ENCODE peak calls at places on chromosomes 4 and X, in six cellular contexts. K, T, U, C, J and R are unnamed samples.

GRCh38 chr4:59945716-59946115 is 1254.4 kb upstream of the ADGRL3 start:
- DNase-seq in K (no peak), J (no peak), T (no peak), U (no peak), C (no peak), R (no peak)

GRCh38 chr4:154304679-154305078 is 186.9 kb downstream of the DCHS2 start:
- DNase-seq in T (no peak), K (no peak), J (no peak), U (no peak), C (no peak), R (no peak)

GRCh38 chr4:78749972-78750727 is 26.0 kb upstream of the BMP2K start:
- DNase-seq in K (no peak), T (no peak), C (no peak), U (no peak), J (no peak), R (no peak)

GRCh38 chr4:25949166-25949748 is 35.2 kb downstream of the SMIM20 start:
- DNase-seq in J (peak), T (no peak), K (no peak), C (no peak), U (no peak), R (no peak)

GRCh38 chrX:119025900-119026299 is 46.9 kb upstream of the CT47C1 start:
- DNase-seq in U (no peak), J (no peak), C (no peak), T (no peak), K (no peak), R (no peak)

GRCh38 chr4:141021397-141022194 is 111.7 kb downstream of the RNF150 start:
- DNase-seq in C (no peak), U (no peak), T (no peak), K (no peak), J (no peak), R (no peak)

GRCh38 chrX:47690175-47690574 is 31.2 kb upstream of the UXT start:
- DNase-seq in K (no peak), T (no peak), U (no peak), J (no peak), C (no peak), R (no peak)

GRCh38 chrX:95893632-95894031 is 791.0 kb upstream of the DIAPH2 start:
- DNase-seq in J (no peak), U (no peak), C (no peak), K (no peak), T (no peak), R (no peak)

GRCh38 chr4:68373513-68373912 is 23.6 kb upstream of the YTHDC1 start:
- DNase-seq in J (peak), C (peak), K (peak), T (peak), U (peak), R (peak)

GRCh38 chr4:46442963-46443362 is 53.0 kb upstream of the GABRA2 start:
- DNase-seq in K (no peak), C (no peak), T (no peak), U (no peak), J (no peak), R (no peak)

GRCh38 chrX:36431819-36432218 is 512.3 kb downstream of the CFAP47 start:
- DNase-seq in J (no peak), T (no peak), K (no peak), U (no peak), C (no peak), R (no peak)

GRCh38 chr4:135492439-135492838 is 1290.8 kb upstream of the PABPC4L start:
- DNase-seq in T (no peak), J (no peak), K (no peak), C (no peak), U (no peak), R (no peak)

GRCh38 chrX:1592863-1593201 is 1.4 kb downstream of the AKAP17A start:
- DNase-seq in K (peak), C (no peak), J (no peak), T (no peak), U (no peak), R (peak)

GRCh38 chr4:139859876-139860275 is 194.3 kb downstream of the MGST2 start:
- DNase-seq in C (no peak), T (no peak), J (no peak), U (no peak), K (no peak), R (no peak)

GRCh38 chrX:14903891-14904290 is 30.7 kb downstream of the MOSPD2 start:
- DNase-seq in U (no peak), T (no peak), C (no peak), K (no peak), J (no peak), R (no peak)

GRCh38 chrX:148929686-148930085 is 429.3 kb downstream of the AFF2 start:
- DNase-seq in K (no peak), T (no peak), C (no peak), J (no peak), U (no peak), R (no peak)

GRCh38 chrX:131778269-131779218 is 234.7 kb downstream of the OR13H1 start:
- DNase-seq in K (peak), U (no peak), C (peak), J (peak), T (no peak), R (peak)

GRCh38 chr4:6955261-6955911 is 45.8 kb downstream of the TBC1D14 start:
- DNase-seq in U (peak), T (no peak), J (peak), C (no peak), K (peak), R (no peak)

GRCh38 chr4:6972375-6972650 is 62.7 kb downstream of the TBC1D14 start:
- DNase-seq in T (no peak), J (no peak), C (no peak), K (no peak), U (no peak), R (no peak)

GRCh38 chr4:108168672-108169562 is at the start of gene LEF1:
- DNase-seq in T (no peak), U (peak), K (peak), C (peak), J (peak), R (peak)

GRCh38 chr4:157004279-157005161 is 32.9 kb upstream of the PDGFC start:
- DNase-seq in T (no peak), K (no peak), C (no peak), U (no peak), J (no peak), R (no peak)

GRCh38 chrX:104679175-104679574 is 113.2 kb downstream of the IL1RAPL2 start:
- DNase-seq in U (peak), T (no peak), C (no peak), J (no peak), K (no peak), R (no peak)

GRCh38 chr4:81052119-81053068 is 21.9 kb downstream of the BMP3 start:
- DNase-seq in U (no peak), C (peak), J (peak), K (no peak), T (no peak), R (peak)

GRCh38 chrX:15983034-15983433 is 128.4 kb upstream of the AP1S2 start:
- DNase-seq in K (no peak), J (no peak), U (no peak), T (no peak), C (no peak), R (no peak)

GRCh38 chrX:39821011-39821708 is 276.6 kb downstream of the BCOR start:
- DNase-seq in U (peak), J (no peak), K (no peak), T (no peak), C (peak), R (peak)

GRCh38 chrX:151680805-151681204 is 14.5 kb upstream of the PRRG3 start:
- DNase-seq in U (no peak), K (peak), C (peak), T (peak), J (peak), R (peak)

GRCh38 chrX:43949669-43950068 is 23.5 kb downstream of the NDP start:
- DNase-seq in C (peak), U (peak), J (no peak), T (no peak), K (peak), R (no peak)

GRCh38 chrX:40628506-40628905 is 5.3 kb downstream of the MPC1L start:
- DNase-seq in T (no peak), C (no peak), J (no peak), U (no peak), K (no peak), R (no peak)

GRCh38 chrX:104659037-104659744 is 93.2 kb downstream of the IL1RAPL2 start:
- DNase-seq in J (no peak), U (no peak), T (no peak), C (no peak), K (no peak), R (no peak)

GRCh38 chr4:165828928-165829327 is 44.1 kb upstream of the TLL1 start:
- DNase-seq in J (no peak), U (no peak), C (no peak), T (no peak), K (no peak), R (no peak)

GRCh38 chr4:89737888-89738287 is 99.1 kb downstream of the SNCA start:
- DNase-seq in K (no peak), T (no peak), C (no peak), J (no peak), U (no peak), R (no peak)

GRCh38 chr4:8099981-8100464 is 58.6 kb downstream of the ABLIM2 start:
- DNase-seq in T (no peak), U (peak), K (peak), C (no peak), J (no peak), R (no peak)

GRCh38 chrX:40175416-40176255 is 77.9 kb upstream of the BCOR start:
- DNase-seq in U (peak), T (peak), K (peak), J (peak), C (peak), R (peak)

GRCh38 chrX:48761674-48762471 is at the start of gene GLOD5:
- DNase-seq in U (no peak), C (no peak), T (no peak), K (no peak), J (peak), R (peak)

GRCh38 chr4:112361181-112361791 is 64.1 kb downstream of the ALPK1 start:
- DNase-seq in J (no peak), U (no peak), T (no peak), C (no peak), K (no peak), R (no peak)